ENCODE peak calls at places on chromosome 1, in ten cellular contexts. H is heart left ventricle, W is mesendoderm, U is NCI-H146, E is transverse colon, A is brain microvascular endothelial cell, J is HS-5, I is fibroblast of the conjunctiva, G is Kasumi-1, P is G401. K is an unnamed sample.

GRCh38 chr1:43711524-43712386 is 4.4 kb downstream of the ST3GAL3 start:
- DNase-seq in H (no peak), W (peak), U (no peak), E (no peak), A (peak), J (peak), I (peak), G (no peak), P (no peak), K (no peak)

GRCh38 chr1:156480411-156481192 is 20.0 kb downstream of the MEF2D start:
- DNase-seq in H (peak), W (peak), U (peak), E (peak), A (no peak), J (no peak), I (no peak), G (peak), P (peak), K (peak)

GRCh38 chr1:6262570-6263420 is 1.9 kb upstream of the GPR153 start:
- DNase-seq in H (peak), W (no peak), U (no peak), E (peak), A (no peak), J (no peak), I (no peak), G (no peak), P (no peak), K (no peak)

GRCh38 chr1:116817582-116818064 is 63.4 kb downstream of the CD2 start:
- DNase-seq in H (no peak), W (peak), U (peak), E (peak), A (no peak), J (no peak), I (peak), G (peak), P (peak), K (peak)

GRCh38 chr1:39623053-39623452 is 16.4 kb downstream of the HEYL start:
- DNase-seq in H (peak), W (no peak), U (no peak), E (no peak), A (no peak), J (no peak), I (no peak), G (no peak), P (peak), K (no peak)

GRCh38 chr1:55337801-55338447 is 122.8 kb upstream of the USP24 start:
- DNase-seq in H (no peak), W (peak), U (peak), E (no peak), A (peak), J (no peak), I (peak), G (peak), P (peak), K (no peak)

GRCh38 chr1:62433861-62434611 is 2.8 kb upstream of the USP1 start:
- DNase-seq in H (no peak), W (no peak), U (no peak), E (no peak), A (no peak), J (no peak), I (no peak), G (peak), P (peak), K (no peak)

GRCh38 chr1:94666797-94667196 is 125.2 kb upstream of the F3 start:
- DNase-seq in H (no peak), W (no peak), U (no peak), E (no peak), A (no peak), J (no peak), I (no peak), G (no peak), P (no peak), K (no peak)

GRCh38 chr1:150813028-150813707 is 5.1 kb upstream of the CTSK start:
- DNase-seq in H (peak), W (peak), U (peak), E (peak), A (peak), J (no peak), I (peak), G (peak), P (peak), K (no peak)

GRCh38 chr1:119431836-119432235 is 16.9 kb downstream of the HSD3B2 start:
- DNase-seq in H (no peak), W (peak), U (no peak), E (no peak), A (no peak), J (no peak), I (no peak), G (no peak), P (no peak), K (no peak)

GRCh38 chr1:178356299-178356698 is 140.5 kb downstream of the CLEC20A start:
- DNase-seq in H (no peak), W (no peak), U (no peak), E (no peak), A (no peak), J (no peak), I (no peak), G (no peak), P (no peak), K (no peak)

K was measured in stimulated activated naive CD8-positive, alpha-beta T cell treated with anti-CD3 and anti-CD28 coated beads, Interleukin-15, amount 100 ng/mL, for 72 hours.